ENCODE peak calls at places on chromosomes 4 and X, in five cellular contexts. One of them, this sample, is unnamed.
A peak's percentile ranks its signal among the peaks of the same experiment; 100 is the strongest.

GRCh38 chr4:102935716-102936115 is 66.9 kb downstream of the CISD2 start:
- DNase-seq in NT2/D1: no peak
- DNase-seq in PC-3: no peak
- DNase-seq in cardiac muscle cell: no peak
- DNase-seq in H1: no peak
- DNase-seq in this sample: no peak

GRCh38 chr4:76803522-76803921 is 94.4 kb downstream of the SOWAHB start:
- DNase-seq in NT2/D1: no peak
- DNase-seq in H1: no peak
- DNase-seq in PC-3: peak; percentile 92
- DNase-seq in cardiac muscle cell: no peak
- DNase-seq in this sample: no peak

GRCh38 chr4:155796031-155796430 is 37.2 kb downstream of the GUCY1B1 start:
- DNase-seq in NT2/D1: no peak
- DNase-seq in cardiac muscle cell: no peak
- DNase-seq in PC-3: peak; percentile 56
- DNase-seq in H1: no peak
- DNase-seq in this sample: no peak

GRCh38 chrX:2451456-2452316 is 49.1 kb downstream of the DHRSX start:
- DNase-seq in cardiac muscle cell: no peak
- DNase-seq in H1: no peak
- DNase-seq in NT2/D1: no peak
- DNase-seq in PC-3: no peak
- DNase-seq in this sample: no peak

GRCh38 chr4:62470020-62470419 is 1269.9 kb downstream of the ADGRL3 start:
- DNase-seq in cardiac muscle cell: no peak
- DNase-seq in H1: no peak
- DNase-seq in PC-3: no peak
- DNase-seq in NT2/D1: no peak
- DNase-seq in this sample: no peak

GRCh38 chr4:137467537-137467936 is 64.8 kb downstream of the PCDH18 start:
- DNase-seq in H1: no peak
- DNase-seq in NT2/D1: no peak
- DNase-seq in PC-3: no peak
- DNase-seq in cardiac muscle cell: no peak
- DNase-seq in this sample: no peak

GRCh38 chrX:68941385-68941952 is 112.6 kb downstream of the EFNB1 start:
- DNase-seq in cardiac muscle cell: no peak
- DNase-seq in NT2/D1: no peak
- DNase-seq in PC-3: no peak
- DNase-seq in H1: no peak
- DNase-seq in this sample: peak; percentile 8

GRCh38 chr4:95155759-95156451 is 392.9 kb downstream of the UNC5C start:
- DNase-seq in PC-3: peak; percentile 54
- DNase-seq in H1: no peak
- DNase-seq in NT2/D1: no peak
- DNase-seq in cardiac muscle cell: peak; percentile 33
- DNase-seq in this sample: no peak

GRCh38 chrX:9647475-9647874 is 118.2 kb downstream of the GPR143 start:
- DNase-seq in cardiac muscle cell: peak; percentile 9
- DNase-seq in PC-3: no peak
- DNase-seq in NT2/D1: no peak
- DNase-seq in H1: no peak
- DNase-seq in this sample: no peak

GRCh38 chr4:106615407-106615945 is 246.9 kb upstream of the GIMD1 start:
- DNase-seq in H1: no peak
- DNase-seq in cardiac muscle cell: no peak
- DNase-seq in PC-3: no peak
- DNase-seq in NT2/D1: no peak
- DNase-seq in this sample: no peak

GRCh38 chrX:121733514-121733913 is 686.1 kb downstream of the GLUD2 start:
- DNase-seq in cardiac muscle cell: no peak
- DNase-seq in PC-3: peak; percentile 5
- DNase-seq in H1: no peak
- DNase-seq in NT2/D1: no peak
- DNase-seq in this sample: no peak

GRCh38 chr4:112881842-112882241 is 167.6 kb upstream of the ANK2 start:
- DNase-seq in cardiac muscle cell: no peak
- DNase-seq in NT2/D1: no peak
- DNase-seq in PC-3: no peak
- DNase-seq in H1: no peak
- DNase-seq in this sample: no peak

GRCh38 chr4:137343221-137343620 is 189.1 kb downstream of the PCDH18 start:
- DNase-seq in H1: no peak
- DNase-seq in PC-3: no peak
- DNase-seq in cardiac muscle cell: no peak
- DNase-seq in NT2/D1: no peak
- DNase-seq in this sample: no peak

GRCh38 chr4:161813889-161814288 is 349.9 kb downstream of the FSTL5 start:
- DNase-seq in PC-3: no peak
- DNase-seq in H1: no peak
- DNase-seq in NT2/D1: no peak
- DNase-seq in cardiac muscle cell: no peak
- DNase-seq in this sample: no peak

GRCh38 chr4:73763877-73764276 is 23.5 kb downstream of the CXCL8 start:
- DNase-seq in cardiac muscle cell: no peak
- DNase-seq in H1: no peak
- DNase-seq in PC-3: no peak
- DNase-seq in NT2/D1: no peak
- DNase-seq in this sample: no peak

GRCh38 chr4:93414041-93414440 is 414.5 kb upstream of the ATOH1 start:
- DNase-seq in H1: no peak
- DNase-seq in NT2/D1: no peak
- DNase-seq in PC-3: no peak
- DNase-seq in cardiac muscle cell: no peak
- DNase-seq in this sample: no peak

GRCh38 chr4:79852305-79852730 is 220.7 kb downstream of the ANTXR2 start:
- DNase-seq in cardiac muscle cell: no peak
- DNase-seq in NT2/D1: no peak
- DNase-seq in PC-3: no peak
- DNase-seq in H1: no peak
- DNase-seq in this sample: peak; percentile 9

GRCh38 chrX:334971-335757 is 16.6 kb upstream of the GTPBP6 start:
- DNase-seq in NT2/D1: no peak
- DNase-seq in H1: no peak
- DNase-seq in PC-3: no peak
- DNase-seq in cardiac muscle cell: no peak
- DNase-seq in this sample: no peak

GRCh38 chr4:81142744-81143143 is 72.3 kb downstream of the PRKG2 start:
- DNase-seq in PC-3: no peak
- DNase-seq in H1: no peak
- DNase-seq in NT2/D1: no peak
- DNase-seq in cardiac muscle cell: no peak
- DNase-seq in this sample: peak; percentile 56

GRCh38 chr4:19375931-19376330 is 875.8 kb upstream of the SLIT2 start:
- DNase-seq in PC-3: no peak
- DNase-seq in H1: no peak
- DNase-seq in NT2/D1: no peak
- DNase-seq in cardiac muscle cell: no peak
- DNase-seq in this sample: no peak

GRCh38 chr4:115234405-115235093 is 121.1 kb upstream of the NDST4 start:
- DNase-seq in H1: no peak
- DNase-seq in PC-3: peak; percentile 42
- DNase-seq in NT2/D1: no peak
- DNase-seq in cardiac muscle cell: peak; percentile 32
- DNase-seq in this sample: no peak

GRCh38 chrX:25191403-25191802 is 175.6 kb upstream of the ARX start:
- DNase-seq in H1: no peak
- DNase-seq in cardiac muscle cell: no peak
- DNase-seq in PC-3: peak; percentile 18
- DNase-seq in NT2/D1: no peak
- DNase-seq in this sample: no peak

GRCh38 chr4:956531-957230 is 16.7 kb downstream of the DGKQ start:
- DNase-seq in NT2/D1: no peak
- DNase-seq in cardiac muscle cell: no peak
- DNase-seq in PC-3: no peak
- DNase-seq in H1: no peak
- DNase-seq in this sample: no peak

GRCh38 chrX:140503714-140504351 is 1.0 kb downstream of the SOX3 start:
- DNase-seq in PC-3: no peak
- DNase-seq in NT2/D1: no peak
- DNase-seq in cardiac muscle cell: peak; percentile 68
- DNase-seq in H1: no peak
- DNase-seq in this sample: no peak

GRCh38 chr4:156686120-156686519 is 285.5 kb downstream of the PDGFC start:
- DNase-seq in NT2/D1: no peak
- DNase-seq in cardiac muscle cell: no peak
- DNase-seq in PC-3: no peak
- DNase-seq in H1: no peak
- DNase-seq in this sample: no peak

GRCh38 chrX:7133036-7133412 is 14.5 kb upstream of the STS start:
- DNase-seq in NT2/D1: no peak
- DNase-seq in H1: no peak
- DNase-seq in PC-3: no peak
- DNase-seq in cardiac muscle cell: peak; percentile 34
- DNase-seq in this sample: no peak

GRCh38 chrX:72479324-72480274 is 93.0 kb downstream of the HDAC8 start:
- DNase-seq in NT2/D1: no peak
- DNase-seq in H1: no peak
- DNase-seq in cardiac muscle cell: no peak
- DNase-seq in PC-3: peak; percentile 45
- DNase-seq in this sample: no peak

GRCh38 chr4:184812181-184812542 is 13.6 kb downstream of the ACSL1 start:
- DNase-seq in cardiac muscle cell: no peak
- DNase-seq in H1: no peak
- DNase-seq in PC-3: no peak
- DNase-seq in NT2/D1: no peak
- DNase-seq in this sample: no peak

GRCh38 chr4:184808719-184809062 is 17.1 kb downstream of the ACSL1 start:
- DNase-seq in NT2/D1: no peak
- DNase-seq in H1: no peak
- DNase-seq in PC-3: no peak
- DNase-seq in cardiac muscle cell: peak; percentile 34
- DNase-seq in this sample: no peak

GRCh38 chr4:184810720-184811119 is 15.0 kb downstream of the ACSL1 start:
- DNase-seq in PC-3: no peak
- DNase-seq in NT2/D1: no peak
- DNase-seq in cardiac muscle cell: no peak
- DNase-seq in H1: no peak
- DNase-seq in this sample: no peak

GRCh38 chr4:184812651-184813181 is 13.1 kb downstream of the ACSL1 start:
- DNase-seq in H1: no peak
- DNase-seq in PC-3: peak; percentile 61
- DNase-seq in NT2/D1: no peak
- DNase-seq in cardiac muscle cell: no peak
- DNase-seq in this sample: no peak

GRCh38 chr4:184811484-184812180 is 14.1 kb downstream of the ACSL1 start:
- DNase-seq in NT2/D1: no peak
- DNase-seq in PC-3: no peak
- DNase-seq in cardiac muscle cell: no peak
- DNase-seq in H1: no peak
- DNase-seq in this sample: no peak
- H3K4me1 ChIP-seq in NT2/D1: peaks cover 2% of the 10 kb centered on the region
- H3K4me1 ChIP-seq in PC-3: peaks cover 66% of the 10 kb centered on the region
- H3K4me1 ChIP-seq in cardiac muscle cell: peaks cover 52% of the 10 kb centered on the region
- H3K4me1 ChIP-seq in H1: peaks cover 16% of the 10 kb centered on the region
- H3K4me1 ChIP-seq in this sample: peaks cover 12% of the 10 kb centered on the region

GRCh38 chr4:38674206-38675144 is 10.5 kb downstream of the KLF3 start:
- DNase-seq in cardiac muscle cell: peak; percentile 36
- DNase-seq in PC-3: peak; percentile 45
- DNase-seq in H1: no peak
- DNase-seq in NT2/D1: no peak
- DNase-seq in this sample: no peak
- H3K4me1 ChIP-seq in cardiac muscle cell: peaks cover 45% of the 10 kb centered on the region
- H3K4me1 ChIP-seq in PC-3: peaks cover 57% of the 10 kb centered on the region
- H3K4me1 ChIP-seq in H1: peaks cover 45% of the 10 kb centered on the region
- H3K4me1 ChIP-seq in NT2/D1: peaks cover 7% of the 10 kb centered on the region
- H3K4me1 ChIP-seq in this sample: peaks cover 58% of the 10 kb centered on the region

DNA sequence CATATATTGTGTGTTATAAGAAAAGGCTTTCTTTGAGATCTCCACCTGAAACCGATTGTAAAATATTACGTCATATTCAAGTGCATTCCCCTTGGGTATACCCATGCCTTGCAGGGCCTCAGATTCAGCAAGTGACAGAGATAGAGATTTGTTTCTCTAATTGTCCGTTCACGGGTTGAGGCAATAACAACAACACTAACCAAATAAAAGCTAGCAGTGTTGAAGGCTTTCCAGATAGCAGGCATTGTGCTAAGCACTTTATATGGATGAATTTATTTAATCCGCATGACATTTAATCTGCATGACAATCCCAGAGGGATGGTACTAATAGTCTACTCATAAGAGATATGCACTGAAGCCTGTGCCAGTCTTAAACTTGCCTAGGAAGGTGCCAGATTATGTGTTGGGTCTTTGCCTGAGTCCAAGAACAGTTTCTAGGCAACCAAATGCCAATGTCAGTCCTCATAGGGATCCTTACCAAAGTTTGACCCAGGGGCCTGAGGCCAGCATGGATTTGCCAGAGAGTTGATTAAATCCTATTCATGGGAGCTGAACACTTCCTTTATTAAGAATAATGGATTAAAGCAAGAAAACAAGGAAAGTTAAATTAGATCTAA is 37.7 kb upstream of the FAT1 start:
- DNase-seq in PC-3: no peak
- DNase-seq in NT2/D1: no peak
- DNase-seq in cardiac muscle cell: no peak
- DNase-seq in H1: no peak
- DNase-seq in this sample: no peak
- H3K4me1 ChIP-seq in PC-3: peaks cover 9% of the 10 kb centered on the region
- H3K4me1 ChIP-seq in NT2/D1: no peaks in the 10 kb centered on the region
- H3K4me1 ChIP-seq in cardiac muscle cell: no peaks in the 10 kb centered on the region
- H3K4me1 ChIP-seq in H1: no peaks in the 10 kb centered on the region
- H3K4me1 ChIP-seq in this sample: peaks cover 13% of the 10 kb centered on the region

GRCh38 chr4:88276952-88277710 is 7.2 kb downstream of the PPM1K start:
- DNase-seq in H1: no peak
- DNase-seq in cardiac muscle cell: no peak
- DNase-seq in NT2/D1: no peak
- DNase-seq in PC-3: no peak
- DNase-seq in this sample: no peak

GRCh38 chr4:88280228-88280795 is 4.0 kb downstream of the PPM1K start:
- DNase-seq in NT2/D1: no peak
- DNase-seq in PC-3: no peak
- DNase-seq in cardiac muscle cell: no peak
- DNase-seq in H1: no peak
- DNase-seq in this sample: no peak

GRCh38 chr4:88277711-88278025 is 6.7 kb downstream of the PPM1K start:
- DNase-seq in cardiac muscle cell: no peak
- DNase-seq in PC-3: no peak
- DNase-seq in NT2/D1: no peak
- DNase-seq in H1: no peak
- DNase-seq in this sample: no peak

GRCh38 chr4:88275516-88275915 is 8.8 kb downstream of the PPM1K start:
- DNase-seq in NT2/D1: no peak
- DNase-seq in cardiac muscle cell: no peak
- DNase-seq in H1: no peak
- DNase-seq in PC-3: peak; percentile 23
- DNase-seq in this sample: no peak

DNA sequence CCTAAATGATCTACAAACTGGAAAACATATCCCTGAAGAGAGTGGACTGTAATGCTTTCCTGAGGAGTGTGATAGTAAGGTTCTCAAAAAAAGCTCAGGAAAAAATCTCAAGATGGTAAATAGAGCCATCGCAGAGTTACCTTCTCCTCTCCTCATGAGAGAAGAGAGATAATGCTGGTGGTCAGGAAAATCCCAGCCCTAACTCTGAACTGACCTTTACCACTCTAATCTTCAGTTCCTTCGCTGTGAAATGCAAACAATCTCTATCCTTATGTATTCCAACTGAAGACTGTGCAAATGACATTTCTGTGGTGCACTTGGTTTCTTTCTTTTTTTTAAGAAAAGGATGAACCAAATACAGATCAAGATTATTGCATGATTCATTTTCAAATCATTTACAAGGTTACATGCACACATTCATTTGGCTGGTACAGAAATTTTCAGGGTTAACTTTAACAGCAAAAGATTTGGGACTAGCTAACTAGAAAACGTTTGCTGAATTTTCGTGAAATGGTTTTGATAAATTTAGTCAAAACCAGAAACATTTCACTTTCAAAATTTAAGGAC is 8.3 kb downstream of the PPM1K start:
- DNase-seq in NT2/D1: no peak
- DNase-seq in cardiac muscle cell: no peak
- DNase-seq in H1: no peak
- DNase-seq in PC-3: peak; percentile 11
- DNase-seq in this sample: no peak
- H3K4me1 ChIP-seq in NT2/D1: no peaks in the 10 kb centered on the region
- H3K4me1 ChIP-seq in cardiac muscle cell: no peaks in the 10 kb centered on the region
- H3K4me1 ChIP-seq in H1: no peaks in the 10 kb centered on the region
- H3K4me1 ChIP-seq in PC-3: peaks cover 16% of the 10 kb centered on the region
- H3K4me1 ChIP-seq in this sample: peaks cover 8% of the 10 kb centered on the region